ENCODE peak calls at places on chromosomes 5 and 9, in eight cellular contexts. One of them, this sample, is unnamed.

GRCh38 chr9:85610074-85610855 is 131.5 kb downstream of the AGTPBP1 start:
- DNase-seq in adrenal gland: no peak
- DNase-seq in left ventricle myocardium inferior: no peak
- DNase-seq in AG04450: peak
- DNase-seq in bronchial epithelial cell: peak
- DNase-seq in neural progenitor cell: peak
- DNase-seq in PC-3: peak
- DNase-seq in cardiac muscle cell: peak
- DNase-seq in this sample: peak

GRCh38 chr9:115498338-115498737 is 380.4 kb upstream of the TNC start:
- DNase-seq in adrenal gland: no peak
- DNase-seq in left ventricle myocardium inferior: no peak
- DNase-seq in AG04450: no peak
- DNase-seq in bronchial epithelial cell: peak
- DNase-seq in neural progenitor cell: no peak
- DNase-seq in PC-3: peak
- DNase-seq in cardiac muscle cell: no peak
- DNase-seq in this sample: no peak

GRCh38 chr9:87324613-87325194 is 173.0 kb upstream of the DAPK1 start:
- DNase-seq in adrenal gland: no peak
- DNase-seq in left ventricle myocardium inferior: no peak
- DNase-seq in AG04450: peak
- DNase-seq in bronchial epithelial cell: peak
- DNase-seq in neural progenitor cell: peak
- DNase-seq in PC-3: peak
- DNase-seq in cardiac muscle cell: peak
- DNase-seq in this sample: peak

GRCh38 chr5:66987949-66988838 is 208.4 kb downstream of the CD180 start:
- DNase-seq in adrenal gland: no peak
- DNase-seq in left ventricle myocardium inferior: no peak
- DNase-seq in AG04450: no peak
- DNase-seq in bronchial epithelial cell: peak
- DNase-seq in neural progenitor cell: peak
- DNase-seq in PC-3: peak
- DNase-seq in cardiac muscle cell: peak
- DNase-seq in this sample: no peak

GRCh38 chr5:133244242-133244641 is 192.4 kb downstream of the HSPA4 start:
- DNase-seq in adrenal gland: no peak
- DNase-seq in left ventricle myocardium inferior: no peak
- DNase-seq in AG04450: no peak
- DNase-seq in bronchial epithelial cell: peak
- DNase-seq in neural progenitor cell: no peak
- DNase-seq in PC-3: peak
- DNase-seq in cardiac muscle cell: no peak
- DNase-seq in this sample: no peak

GRCh38 chr5:60207031-60207430 is 313.5 kb upstream of the PDE4D start:
- DNase-seq in adrenal gland: no peak
- DNase-seq in left ventricle myocardium inferior: no peak
- DNase-seq in AG04450: no peak
- DNase-seq in bronchial epithelial cell: no peak
- DNase-seq in neural progenitor cell: no peak
- DNase-seq in PC-3: no peak
- DNase-seq in cardiac muscle cell: no peak
- DNase-seq in this sample: no peak

GRCh38 chr9:78234810-78235209 is 1.1 kb upstream of the CEP78 start:
- DNase-seq in adrenal gland: no peak
- DNase-seq in left ventricle myocardium inferior: no peak
- DNase-seq in AG04450: no peak
- DNase-seq in bronchial epithelial cell: peak
- DNase-seq in neural progenitor cell: peak
- DNase-seq in PC-3: no peak
- DNase-seq in cardiac muscle cell: no peak
- DNase-seq in this sample: no peak

GRCh38 chr5:72085319-72085718 is 22.0 kb upstream of the MAP1B start:
- DNase-seq in adrenal gland: no peak
- DNase-seq in left ventricle myocardium inferior: no peak
- DNase-seq in AG04450: no peak
- DNase-seq in bronchial epithelial cell: no peak
- DNase-seq in neural progenitor cell: no peak
- DNase-seq in PC-3: no peak
- DNase-seq in cardiac muscle cell: no peak
- DNase-seq in this sample: no peak

GRCh38 chr5:157143127-157143959 is 678 bp upstream of the MED7 start:
- DNase-seq in adrenal gland: peak
- DNase-seq in left ventricle myocardium inferior: peak
- DNase-seq in AG04450: no peak
- DNase-seq in bronchial epithelial cell: peak
- DNase-seq in neural progenitor cell: no peak
- DNase-seq in PC-3: no peak
- DNase-seq in cardiac muscle cell: peak
- DNase-seq in this sample: no peak

GRCh38 chr5:174612686-174613085 is 111.7 kb upstream of the MSX2 start:
- DNase-seq in adrenal gland: no peak
- DNase-seq in left ventricle myocardium inferior: no peak
- DNase-seq in AG04450: no peak
- DNase-seq in bronchial epithelial cell: no peak
- DNase-seq in neural progenitor cell: no peak
- DNase-seq in PC-3: peak
- DNase-seq in cardiac muscle cell: no peak
- DNase-seq in this sample: no peak

GRCh38 chr9:113963914-113964739 is 88.0 kb downstream of the ZNF618 start:
- DNase-seq in adrenal gland: no peak
- DNase-seq in left ventricle myocardium inferior: no peak
- DNase-seq in AG04450: no peak
- DNase-seq in bronchial epithelial cell: no peak
- DNase-seq in neural progenitor cell: no peak
- DNase-seq in PC-3: no peak
- DNase-seq in cardiac muscle cell: no peak
- DNase-seq in this sample: no peak
- H3K4me3 ChIP-seq in adrenal gland: no peak
- H3K4me3 ChIP-seq in left ventricle myocardium inferior: no peak
- H3K4me3 ChIP-seq in AG04450: no peak
- H3K4me3 ChIP-seq in bronchial epithelial cell: no peak
- H3K4me3 ChIP-seq in neural progenitor cell: no peak
- H3K4me3 ChIP-seq in PC-3: no peak
- H3K4me3 ChIP-seq in cardiac muscle cell: no peak
- H3K4me3 ChIP-seq in this sample: no peak

DNA sequence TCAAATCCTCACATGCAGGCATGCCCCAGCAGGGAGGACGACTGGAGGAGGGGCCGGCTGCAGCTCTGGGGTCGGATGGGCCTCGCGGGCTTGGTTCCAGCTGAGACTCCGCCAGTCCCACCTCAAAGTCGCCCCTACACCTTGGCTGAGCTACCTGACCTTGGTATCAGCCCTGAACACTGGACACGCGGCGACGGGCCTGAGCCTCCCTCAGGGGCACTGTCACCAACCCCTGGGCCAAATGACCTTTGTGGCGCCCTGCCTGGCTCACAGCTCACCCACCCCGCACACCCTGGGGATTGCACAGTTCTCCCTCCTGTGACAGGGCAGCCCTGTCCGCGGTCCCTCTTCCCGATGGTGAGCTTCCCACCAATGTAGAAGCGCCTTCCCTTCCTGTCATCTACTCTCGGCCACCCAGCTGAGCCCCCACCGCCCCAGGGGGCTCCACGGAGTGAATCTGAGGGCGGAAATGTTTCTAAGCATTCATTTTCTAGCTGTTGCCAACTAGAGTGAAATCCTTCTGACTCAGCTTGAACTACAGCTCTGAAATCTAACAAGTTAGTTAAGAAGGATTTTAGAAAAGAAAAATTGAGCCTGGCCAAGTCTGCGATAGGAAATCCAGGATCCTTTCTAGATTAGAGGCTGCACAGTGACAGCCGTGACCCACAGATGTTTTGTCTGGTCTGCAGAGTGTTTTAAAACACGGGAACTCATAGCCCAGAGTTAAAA is 138.9 kb upstream of the PHYKPL start:
- DNase-seq in adrenal gland: no peak
- DNase-seq in left ventricle myocardium inferior: no peak
- DNase-seq in AG04450: no peak
- DNase-seq in bronchial epithelial cell: no peak
- DNase-seq in neural progenitor cell: no peak
- DNase-seq in PC-3: no peak
- DNase-seq in cardiac muscle cell: no peak
- DNase-seq in this sample: no peak
- TF ChIP-seq CTCF in adrenal gland: no peak
- TF ChIP-seq CTCF in left ventricle myocardium inferior: no peak
- TF ChIP-seq CTCF in AG04450: no peak
- TF ChIP-seq CTCF in bronchial epithelial cell: no peak
- TF ChIP-seq CTCF in neural progenitor cell: no peak
- TF ChIP-seq CTCF in PC-3: no peak
- TF ChIP-seq CTCF in cardiac muscle cell: no peak
- TF ChIP-seq CTCF in this sample: no peak

GRCh38 chr5:68286612-68286912 is 71.0 kb downstream of the PIK3R1 start:
- DNase-seq in adrenal gland: no peak
- DNase-seq in left ventricle myocardium inferior: no peak
- DNase-seq in AG04450: no peak
- DNase-seq in bronchial epithelial cell: no peak
- DNase-seq in neural progenitor cell: no peak
- DNase-seq in PC-3: no peak
- DNase-seq in cardiac muscle cell: no peak
- DNase-seq in this sample: no peak

GRCh38 chr5:68287976-68288755 is 72.6 kb downstream of the PIK3R1 start:
- DNase-seq in adrenal gland: peak
- DNase-seq in left ventricle myocardium inferior: peak
- DNase-seq in AG04450: no peak
- DNase-seq in bronchial epithelial cell: peak
- DNase-seq in neural progenitor cell: peak
- DNase-seq in PC-3: peak
- DNase-seq in cardiac muscle cell: peak
- DNase-seq in this sample: no peak

GRCh38 chr5:68287631-68287975 is 72.0 kb downstream of the PIK3R1 start:
- DNase-seq in adrenal gland: no peak
- DNase-seq in left ventricle myocardium inferior: no peak
- DNase-seq in AG04450: no peak
- DNase-seq in bronchial epithelial cell: no peak
- DNase-seq in neural progenitor cell: no peak
- DNase-seq in PC-3: no peak
- DNase-seq in cardiac muscle cell: no peak
- DNase-seq in this sample: no peak

GRCh38 chr5:68285857-68286611 is 70.5 kb downstream of the PIK3R1 start:
- DNase-seq in adrenal gland: no peak
- DNase-seq in left ventricle myocardium inferior: no peak
- DNase-seq in AG04450: no peak
- DNase-seq in bronchial epithelial cell: peak
- DNase-seq in neural progenitor cell: peak
- DNase-seq in PC-3: peak
- DNase-seq in cardiac muscle cell: peak
- DNase-seq in this sample: no peak

GRCh38 chr5:68285075-68285827 is 69.7 kb downstream of the PIK3R1 start:
- DNase-seq in adrenal gland: no peak
- DNase-seq in left ventricle myocardium inferior: no peak
- DNase-seq in AG04450: no peak
- DNase-seq in bronchial epithelial cell: no peak
- DNase-seq in neural progenitor cell: no peak
- DNase-seq in PC-3: no peak
- DNase-seq in cardiac muscle cell: no peak
- DNase-seq in this sample: no peak
- H3K4me3 ChIP-seq in adrenal gland: no peak
- H3K4me3 ChIP-seq in left ventricle myocardium inferior: no peak
- H3K4me3 ChIP-seq in AG04450: no peak
- H3K4me3 ChIP-seq in bronchial epithelial cell: no peak
- H3K4me3 ChIP-seq in neural progenitor cell: no peak
- H3K4me3 ChIP-seq in PC-3: no peak
- H3K4me3 ChIP-seq in cardiac muscle cell: no peak
- H3K4me3 ChIP-seq in this sample: no peak

GRCh38 chr9:83405674-83406255 is 132.4 kb downstream of the FRMD3 start:
- DNase-seq in adrenal gland: no peak
- DNase-seq in left ventricle myocardium inferior: no peak
- DNase-seq in AG04450: no peak
- DNase-seq in bronchial epithelial cell: no peak
- DNase-seq in neural progenitor cell: no peak
- DNase-seq in PC-3: no peak
- DNase-seq in cardiac muscle cell: no peak
- DNase-seq in this sample: no peak
- TF ChIP-seq CTCF in adrenal gland: no peak
- TF ChIP-seq CTCF in left ventricle myocardium inferior: no peak
- TF ChIP-seq CTCF in AG04450: no peak
- TF ChIP-seq CTCF in bronchial epithelial cell: no peak
- TF ChIP-seq CTCF in neural progenitor cell: peak
- TF ChIP-seq CTCF in PC-3: no peak
- TF ChIP-seq CTCF in cardiac muscle cell: peak
- TF ChIP-seq CTCF in this sample: peak

DNA sequence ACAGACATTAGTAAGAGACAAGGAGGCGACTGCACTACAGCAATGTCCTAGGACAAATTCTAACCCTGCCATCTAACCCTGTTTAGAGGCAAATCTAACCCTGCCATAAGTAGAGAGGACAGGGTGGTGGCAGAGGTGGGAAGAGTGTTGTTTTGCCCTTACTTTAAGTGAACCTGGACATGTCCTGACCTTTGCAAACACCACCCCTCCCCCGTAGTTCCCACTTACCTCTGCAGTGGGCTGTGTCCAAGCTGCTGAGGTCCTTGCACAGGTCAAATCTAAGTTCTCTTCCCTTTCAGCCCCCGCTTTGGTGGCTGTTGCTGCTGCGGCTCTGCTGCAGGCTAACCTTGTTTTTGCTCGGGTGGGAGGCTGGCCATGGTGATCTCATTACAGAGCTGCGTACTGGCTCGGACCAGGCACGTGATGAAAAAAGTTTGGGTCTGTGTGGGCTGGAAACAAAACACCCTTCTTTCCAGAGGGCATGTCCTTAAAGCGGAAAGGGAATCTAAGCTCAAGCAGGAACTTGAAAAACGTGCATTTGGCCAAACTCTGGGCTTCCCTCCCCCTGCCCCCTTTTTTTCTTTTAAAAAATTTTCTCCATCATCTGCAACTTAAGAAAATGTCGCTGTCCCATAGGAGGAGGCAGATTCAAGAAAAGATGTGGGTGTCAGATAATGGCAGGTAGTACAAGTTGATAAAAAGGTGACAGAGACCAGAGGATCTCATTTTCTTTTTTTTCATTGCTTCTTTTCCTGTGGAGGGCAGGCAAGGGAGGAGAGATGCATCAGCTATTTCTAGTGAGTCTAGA is at the start of gene FAXDC2:
- DNase-seq in adrenal gland: peak
- DNase-seq in left ventricle myocardium inferior: peak
- DNase-seq in AG04450: peak
- DNase-seq in bronchial epithelial cell: peak
- DNase-seq in neural progenitor cell: peak
- DNase-seq in PC-3: no peak
- DNase-seq in cardiac muscle cell: peak
- DNase-seq in this sample: no peak
- H3K4me3 ChIP-seq in adrenal gland: peak
- H3K4me3 ChIP-seq in left ventricle myocardium inferior: peak
- H3K4me3 ChIP-seq in AG04450: peak
- H3K4me3 ChIP-seq in bronchial epithelial cell: no peak
- H3K4me3 ChIP-seq in neural progenitor cell: peak
- H3K4me3 ChIP-seq in PC-3: no peak
- H3K4me3 ChIP-seq in cardiac muscle cell: peak
- H3K4me3 ChIP-seq in this sample: peak

DNA sequence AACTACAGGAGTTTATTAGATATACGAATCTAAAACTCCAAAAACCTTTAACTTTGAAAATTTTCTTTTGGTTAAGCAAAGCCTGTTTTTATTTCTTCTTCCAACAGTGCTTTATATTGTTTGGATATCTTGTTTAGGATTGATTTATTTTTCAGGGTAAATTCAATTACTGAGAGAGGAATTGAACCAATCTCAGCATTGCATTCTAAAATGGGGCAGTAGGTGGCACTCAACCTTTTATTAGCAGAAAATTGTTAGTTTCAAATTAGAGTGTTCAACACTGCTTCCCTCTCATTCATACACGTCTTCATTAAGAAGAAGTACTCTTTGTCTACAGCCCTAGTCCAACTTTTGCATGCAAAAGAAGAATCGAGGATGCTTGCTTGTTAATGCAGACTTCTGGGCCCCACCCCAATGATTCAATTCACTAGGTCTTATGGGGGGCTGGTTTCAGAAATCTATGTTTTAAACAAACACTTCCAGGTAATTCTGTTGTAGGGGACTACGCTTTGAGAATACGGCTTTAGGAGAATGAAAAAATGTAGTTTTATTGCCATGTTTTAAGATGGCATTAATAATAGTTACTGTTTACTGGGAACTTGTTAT is 26.6 kb downstream of the MRPL22 start:
- DNase-seq in adrenal gland: no peak
- DNase-seq in left ventricle myocardium inferior: no peak
- DNase-seq in AG04450: no peak
- DNase-seq in bronchial epithelial cell: peak
- DNase-seq in neural progenitor cell: peak
- DNase-seq in PC-3: peak
- DNase-seq in cardiac muscle cell: peak
- DNase-seq in this sample: no peak
- TF ChIP-seq CTCF in adrenal gland: no peak
- TF ChIP-seq CTCF in left ventricle myocardium inferior: peak
- TF ChIP-seq CTCF in AG04450: peak
- TF ChIP-seq CTCF in bronchial epithelial cell: peak
- TF ChIP-seq CTCF in neural progenitor cell: peak
- TF ChIP-seq CTCF in PC-3: peak
- TF ChIP-seq CTCF in cardiac muscle cell: peak
- TF ChIP-seq CTCF in this sample: peak